ENCODE peak calls at places on chromosomes 6 and 20, in four cellular contexts. One of them, this sample, is unnamed.

GRCh38 chr20:48523191-48523757 is 304.5 kb downstream of the PREX1 start:
- DNase-seq in mesothelial cell of epicardium: no peak
- DNase-seq in ovary: no peak
- DNase-seq in GM20000: peak
- DNase-seq in this sample: no peak

GRCh38 chr6:1285589-1286340 is 26.1 kb upstream of the FOXQ1 start:
- DNase-seq in mesothelial cell of epicardium: no peak
- DNase-seq in ovary: no peak
- DNase-seq in GM20000: no peak
- DNase-seq in this sample: no peak

GRCh38 chr6:83352413-83352812 is 78.4 kb downstream of the ME1 start:
- DNase-seq in mesothelial cell of epicardium: no peak
- DNase-seq in ovary: no peak
- DNase-seq in GM20000: no peak
- DNase-seq in this sample: no peak

GRCh38 chr20:31239139-31239538 is 18.3 kb upstream of the DEFB115 start:
- DNase-seq in mesothelial cell of epicardium: no peak
- DNase-seq in ovary: no peak
- DNase-seq in GM20000: no peak
- DNase-seq in this sample: no peak

GRCh38 chr6:88558981-88559380 is 392.8 kb upstream of the CNR1 start:
- DNase-seq in mesothelial cell of epicardium: no peak
- DNase-seq in ovary: no peak
- DNase-seq in GM20000: no peak
- DNase-seq in this sample: no peak

GRCh38 chr20:49466114-49466912 is 16.2 kb downstream of the KCNB1 start:
- DNase-seq in mesothelial cell of epicardium: no peak
- DNase-seq in ovary: no peak
- DNase-seq in GM20000: no peak
- DNase-seq in this sample: no peak

GRCh38 chr6:67717281-67717680 is 917.8 kb upstream of the ADGRB3 start:
- DNase-seq in mesothelial cell of epicardium: no peak
- DNase-seq in ovary: no peak
- DNase-seq in GM20000: no peak
- DNase-seq in this sample: no peak

GRCh38 chr6:100484474-100484873 is 19.8 kb upstream of the SIM1 start:
- DNase-seq in mesothelial cell of epicardium: no peak
- DNase-seq in ovary: no peak
- DNase-seq in GM20000: no peak
- DNase-seq in this sample: no peak

GRCh38 chr6:81750201-81750600 is 2.3 kb downstream of the TENT5A start:
- DNase-seq in mesothelial cell of epicardium: no peak
- DNase-seq in ovary: no peak
- DNase-seq in GM20000: no peak
- DNase-seq in this sample: no peak

GRCh38 chr6:98463038-98463437 is 371.3 kb upstream of the POU3F2 start:
- DNase-seq in mesothelial cell of epicardium: no peak
- DNase-seq in ovary: no peak
- DNase-seq in GM20000: no peak
- DNase-seq in this sample: no peak

GRCh38 chr6:112214749-112215269 is 39.6 kb downstream of the LAMA4 start:
- DNase-seq in mesothelial cell of epicardium: no peak
- DNase-seq in ovary: no peak
- DNase-seq in GM20000: no peak
- DNase-seq in this sample: no peak

GRCh38 chr20:43451400-43451799 is 6.3 kb upstream of the SRSF6 start:
- DNase-seq in mesothelial cell of epicardium: no peak
- DNase-seq in ovary: no peak
- DNase-seq in GM20000: no peak
- DNase-seq in this sample: no peak

GRCh38 chr6:3756516-3757010 is 5.0 kb upstream of the PXDC1 start:
- DNase-seq in mesothelial cell of epicardium: no peak
- DNase-seq in ovary: no peak
- DNase-seq in GM20000: no peak
- DNase-seq in this sample: no peak

GRCh38 chr6:3848380-3848779 is 793 bp upstream of the FAM50B start:
- DNase-seq in mesothelial cell of epicardium: no peak
- DNase-seq in ovary: no peak
- DNase-seq in GM20000: no peak
- DNase-seq in this sample: peak

GRCh38 chr6:44942201-44942600 is 385.9 kb upstream of the RUNX2 start:
- DNase-seq in mesothelial cell of epicardium: no peak
- DNase-seq in ovary: no peak
- DNase-seq in GM20000: no peak
- DNase-seq in this sample: no peak

GRCh38 chr20:47950103-47950502 is 164.8 kb upstream of the SULF2 start:
- DNase-seq in mesothelial cell of epicardium: no peak
- DNase-seq in ovary: no peak
- DNase-seq in GM20000: no peak
- DNase-seq in this sample: no peak

GRCh38 chr6:143501851-143502250 is 9.7 kb downstream of the FUCA2 start:
- DNase-seq in mesothelial cell of epicardium: no peak
- DNase-seq in ovary: no peak
- DNase-seq in GM20000: no peak
- DNase-seq in this sample: no peak
- TF ChIP-seq CTCF in mesothelial cell of epicardium: no peak
- TF ChIP-seq CTCF in ovary: no peak
- TF ChIP-seq CTCF in GM20000: no peak
- TF ChIP-seq CTCF in this sample: peak

GRCh38 chr6:23752414-23752813 is 373.6 kb upstream of the NRSN1 start:
- DNase-seq in mesothelial cell of epicardium: no peak
- DNase-seq in ovary: no peak
- DNase-seq in GM20000: no peak
- DNase-seq in this sample: no peak

DNA sequence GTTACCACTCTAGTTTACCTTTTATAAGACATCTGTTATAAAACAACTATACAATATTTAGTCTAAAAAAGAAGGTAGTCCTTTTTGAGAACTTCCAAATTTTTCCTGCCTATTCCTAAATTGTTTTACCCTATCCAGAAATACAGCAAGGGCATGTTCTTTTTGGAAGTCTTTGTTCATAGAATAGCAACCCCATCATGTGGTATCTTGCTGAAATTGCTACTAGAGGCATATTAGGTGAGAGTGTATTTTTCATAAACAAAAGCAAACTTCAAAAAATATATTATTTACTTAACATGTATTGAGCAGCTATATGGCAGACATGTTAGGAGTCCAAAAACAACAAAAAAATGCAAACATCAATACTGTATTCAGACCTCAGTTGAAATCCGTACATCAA is 371.8 kb upstream of the NRSN1 start:
- DNase-seq in mesothelial cell of epicardium: no peak
- DNase-seq in ovary: no peak
- DNase-seq in GM20000: no peak
- DNase-seq in this sample: no peak
- TF ChIP-seq CTCF in mesothelial cell of epicardium: no peak
- TF ChIP-seq CTCF in ovary: no peak
- TF ChIP-seq CTCF in GM20000: no peak
- TF ChIP-seq CTCF in this sample: no peak

GRCh38 chr6:118565317-118565960 is 17.3 kb downstream of the PLN start:
- DNase-seq in mesothelial cell of epicardium: no peak
- DNase-seq in ovary: no peak
- DNase-seq in GM20000: peak
- DNase-seq in this sample: no peak
- TF ChIP-seq CTCF in mesothelial cell of epicardium: peak
- TF ChIP-seq CTCF in ovary: no peak
- TF ChIP-seq CTCF in GM20000: peak
- TF ChIP-seq CTCF in this sample: peak

GRCh38 chr20:4227085-4227821 is 211.9 kb upstream of the RNF24 start:
- DNase-seq in mesothelial cell of epicardium: no peak
- DNase-seq in ovary: no peak
- DNase-seq in GM20000: no peak
- DNase-seq in this sample: no peak
- TF ChIP-seq CTCF in mesothelial cell of epicardium: no peak
- TF ChIP-seq CTCF in ovary: no peak
- TF ChIP-seq CTCF in GM20000: peak
- TF ChIP-seq CTCF in this sample: peak

GRCh38 chr20:51579137-51579536 is 36.6 kb upstream of the NFATC2 start:
- DNase-seq in mesothelial cell of epicardium: no peak
- DNase-seq in ovary: no peak
- DNase-seq in GM20000: no peak
- DNase-seq in this sample: no peak

GRCh38 chr20:51575486-51575885 is 33.0 kb upstream of the NFATC2 start:
- DNase-seq in mesothelial cell of epicardium: no peak
- DNase-seq in ovary: no peak
- DNase-seq in GM20000: no peak
- DNase-seq in this sample: no peak

GRCh38 chr20:51574248-51575033 is 31.9 kb upstream of the NFATC2 start:
- DNase-seq in mesothelial cell of epicardium: no peak
- DNase-seq in ovary: no peak
- DNase-seq in GM20000: no peak
- DNase-seq in this sample: no peak

GRCh38 chr20:51578145-51578459 is 35.6 kb upstream of the NFATC2 start:
- DNase-seq in mesothelial cell of epicardium: no peak
- DNase-seq in ovary: no peak
- DNase-seq in GM20000: no peak
- DNase-seq in this sample: no peak

GRCh38 chr20:51577432-51578144 is 35.1 kb upstream of the NFATC2 start:
- DNase-seq in mesothelial cell of epicardium: no peak
- DNase-seq in ovary: no peak
- DNase-seq in GM20000: no peak
- DNase-seq in this sample: no peak
- TF ChIP-seq CTCF in mesothelial cell of epicardium: no peak
- TF ChIP-seq CTCF in ovary: no peak
- TF ChIP-seq CTCF in GM20000: no peak
- TF ChIP-seq CTCF in this sample: no peak

GRCh38 chr6:117270121-117270959 is 5.0 kb downstream of the VGLL2 start:
- DNase-seq in mesothelial cell of epicardium: no peak
- DNase-seq in ovary: no peak
- DNase-seq in GM20000: peak
- DNase-seq in this sample: no peak
- TF ChIP-seq CTCF in mesothelial cell of epicardium: no peak
- TF ChIP-seq CTCF in ovary: no peak
- TF ChIP-seq CTCF in GM20000: no peak
- TF ChIP-seq CTCF in this sample: no peak

GRCh38 chr6:20210158-20210557 is 2.1 kb downstream of the MBOAT1 start:
- DNase-seq in mesothelial cell of epicardium: no peak
- DNase-seq in ovary: no peak
- DNase-seq in GM20000: no peak
- DNase-seq in this sample: no peak

GRCh38 chr6:20211941-20212391 is 303 bp downstream of the MBOAT1 start:
- DNase-seq in mesothelial cell of epicardium: peak
- DNase-seq in ovary: no peak
- DNase-seq in GM20000: peak
- DNase-seq in this sample: no peak

GRCh38 chr6:20211037-20211940 is 980 bp downstream of the MBOAT1 start:
- DNase-seq in mesothelial cell of epicardium: no peak
- DNase-seq in ovary: no peak
- DNase-seq in GM20000: peak
- DNase-seq in this sample: peak

GRCh38 chr6:20213271-20213798 is 1.1 kb upstream of the MBOAT1 start:
- DNase-seq in mesothelial cell of epicardium: no peak
- DNase-seq in ovary: no peak
- DNase-seq in GM20000: no peak
- DNase-seq in this sample: no peak

GRCh38 chr6:20212392-20213111 is at the start of gene MBOAT1:
- DNase-seq in mesothelial cell of epicardium: peak
- DNase-seq in ovary: peak
- DNase-seq in GM20000: peak
- DNase-seq in this sample: peak
- TF ChIP-seq CTCF in mesothelial cell of epicardium: no peak
- TF ChIP-seq CTCF in ovary: no peak
- TF ChIP-seq CTCF in GM20000: no peak
- TF ChIP-seq CTCF in this sample: peak

DNA sequence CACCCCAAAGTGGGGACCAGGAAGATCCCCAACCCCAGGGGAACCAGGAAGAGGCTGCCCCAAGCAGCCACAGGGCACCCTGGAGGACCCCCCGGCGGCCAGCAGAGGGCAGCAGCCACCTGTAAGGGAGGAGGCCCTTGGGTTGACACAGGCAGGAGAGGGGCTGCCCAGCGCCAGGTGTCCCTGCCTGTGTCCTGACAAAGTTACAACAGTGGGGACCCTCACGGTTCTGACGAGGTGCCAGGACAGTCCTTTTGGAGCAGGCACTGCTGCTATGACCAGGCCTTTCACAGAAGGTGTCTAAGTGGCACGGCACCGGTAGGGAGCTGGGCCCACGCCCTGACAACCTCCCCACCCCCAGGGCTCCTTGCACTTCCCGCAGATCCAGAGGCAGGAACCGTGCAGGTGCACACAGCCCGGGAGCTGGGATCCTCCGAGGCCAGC is 176.7 kb downstream of the BMP7 start:
- DNase-seq in mesothelial cell of epicardium: peak
- DNase-seq in ovary: peak
- DNase-seq in GM20000: peak
- DNase-seq in this sample: no peak
- TF ChIP-seq CTCF in mesothelial cell of epicardium: peak
- TF ChIP-seq CTCF in ovary: no peak
- TF ChIP-seq CTCF in GM20000: peak
- TF ChIP-seq CTCF in this sample: peak